ENCODE peak calls at places on chromosomes 5 and 9, in eight cellular contexts. One of them, this sample, is unnamed. For H3K4me1, the result is how much of the 10 kb centered on the place peaks cover.

GRCh38 chr9:5714501-5715401 is 85.8 kb downstream of the RIC1 start:
- DNase-seq in H9: no peak
- DNase-seq in fibroblast of lung: peak
- DNase-seq in cardiac muscle cell: peak
- DNase-seq in psoas muscle: no peak
- DNase-seq in PC-3: peak
- DNase-seq in HCT116: peak
- DNase-seq in DND-41: no peak
- DNase-seq in this sample: no peak

GRCh38 chr9:15227491-15227890 is 79.5 kb downstream of the TTC39B start:
- DNase-seq in fibroblast of lung: no peak
- DNase-seq in cardiac muscle cell: no peak
- DNase-seq in H9: no peak
- DNase-seq in psoas muscle: no peak
- DNase-seq in DND-41: no peak
- DNase-seq in HCT116: no peak
- DNase-seq in PC-3: no peak
- DNase-seq in this sample: no peak

GRCh38 chr9:114180701-114181582 is 25.6 kb downstream of the COL27A1 start:
- DNase-seq in cardiac muscle cell: peak
- DNase-seq in DND-41: no peak
- DNase-seq in H9: no peak
- DNase-seq in psoas muscle: no peak
- DNase-seq in PC-3: no peak
- DNase-seq in fibroblast of lung: peak
- DNase-seq in HCT116: no peak
- DNase-seq in this sample: no peak

GRCh38 chr5:44236040-44236439 is 153.2 kb downstream of the FGF10 start:
- DNase-seq in DND-41: no peak
- DNase-seq in PC-3: no peak
- DNase-seq in cardiac muscle cell: no peak
- DNase-seq in psoas muscle: no peak
- DNase-seq in fibroblast of lung: no peak
- DNase-seq in H9: peak
- DNase-seq in HCT116: no peak
- DNase-seq in this sample: no peak

GRCh38 chr5:152505442-152506042 is 100.5 kb upstream of the NMUR2 start:
- DNase-seq in H9: peak
- DNase-seq in PC-3: peak
- DNase-seq in DND-41: peak
- DNase-seq in cardiac muscle cell: peak
- DNase-seq in HCT116: peak
- DNase-seq in fibroblast of lung: peak
- DNase-seq in psoas muscle: no peak
- DNase-seq in this sample: peak

GRCh38 chr5:51226420-51226735 is 156.9 kb upstream of the ISL1 start:
- DNase-seq in PC-3: no peak
- DNase-seq in HCT116: peak
- DNase-seq in fibroblast of lung: no peak
- DNase-seq in psoas muscle: no peak
- DNase-seq in H9: peak
- DNase-seq in cardiac muscle cell: peak
- DNase-seq in DND-41: no peak
- DNase-seq in this sample: no peak

GRCh38 chr9:18596920-18597319 is 123.0 kb downstream of the ADAMTSL1 start:
- DNase-seq in DND-41: no peak
- DNase-seq in H9: no peak
- DNase-seq in psoas muscle: no peak
- DNase-seq in HCT116: no peak
- DNase-seq in cardiac muscle cell: no peak
- DNase-seq in fibroblast of lung: peak
- DNase-seq in PC-3: peak
- DNase-seq in this sample: no peak

GRCh38 chr9:14111670-14112069 is 202.3 kb downstream of the NFIB start:
- DNase-seq in cardiac muscle cell: no peak
- DNase-seq in fibroblast of lung: no peak
- DNase-seq in H9: no peak
- DNase-seq in PC-3: no peak
- DNase-seq in psoas muscle: no peak
- DNase-seq in HCT116: no peak
- DNase-seq in DND-41: no peak
- DNase-seq in this sample: no peak

GRCh38 chr9:26656003-26656940 is 236.3 kb downstream of the CAAP1 start:
- DNase-seq in HCT116: peak
- DNase-seq in fibroblast of lung: peak
- DNase-seq in DND-41: no peak
- DNase-seq in H9: peak
- DNase-seq in PC-3: peak
- DNase-seq in cardiac muscle cell: peak
- DNase-seq in psoas muscle: no peak
- DNase-seq in this sample: no peak

GRCh38 chr5:83430130-83431010 is 41.2 kb upstream of the VCAN start:
- DNase-seq in psoas muscle: no peak
- DNase-seq in cardiac muscle cell: peak
- DNase-seq in H9: peak
- DNase-seq in PC-3: peak
- DNase-seq in fibroblast of lung: peak
- DNase-seq in HCT116: peak
- DNase-seq in DND-41: peak
- DNase-seq in this sample: no peak

GRCh38 chr5:175696139-175696854 is 38.4 kb downstream of the HRH2 start:
- DNase-seq in psoas muscle: peak
- DNase-seq in cardiac muscle cell: peak
- DNase-seq in H9: peak
- DNase-seq in DND-41: peak
- DNase-seq in fibroblast of lung: no peak
- DNase-seq in HCT116: peak
- DNase-seq in PC-3: peak
- DNase-seq in this sample: peak

GRCh38 chr5:133366966-133367365 is 245.4 kb downstream of the FSTL4 start:
- DNase-seq in cardiac muscle cell: no peak
- DNase-seq in PC-3: no peak
- DNase-seq in fibroblast of lung: no peak
- DNase-seq in H9: no peak
- DNase-seq in psoas muscle: no peak
- DNase-seq in DND-41: no peak
- DNase-seq in HCT116: no peak
- DNase-seq in this sample: no peak

GRCh38 chr5:172999974-173000373 is 16.4 kb downstream of the ATP6V0E1 start:
- DNase-seq in HCT116: no peak
- DNase-seq in H9: no peak
- DNase-seq in fibroblast of lung: no peak
- DNase-seq in PC-3: no peak
- DNase-seq in DND-41: no peak
- DNase-seq in psoas muscle: no peak
- DNase-seq in cardiac muscle cell: no peak
- DNase-seq in this sample: no peak

GRCh38 chr5:91341159-91341558 is 42.0 kb downstream of the ARRDC3 start:
- DNase-seq in H9: no peak
- DNase-seq in DND-41: no peak
- DNase-seq in cardiac muscle cell: no peak
- DNase-seq in fibroblast of lung: no peak
- DNase-seq in PC-3: no peak
- DNase-seq in HCT116: no peak
- DNase-seq in psoas muscle: no peak
- DNase-seq in this sample: no peak

GRCh38 chr9:22427226-22427880 is 19.3 kb upstream of the DMRTA1 start:
- DNase-seq in H9: no peak
- DNase-seq in cardiac muscle cell: no peak
- DNase-seq in psoas muscle: no peak
- DNase-seq in PC-3: no peak
- DNase-seq in fibroblast of lung: no peak
- DNase-seq in DND-41: no peak
- DNase-seq in HCT116: no peak
- DNase-seq in this sample: no peak

GRCh38 chr9:110316255-110316921 is 21.3 kb downstream of the TXNDC8 start:
- DNase-seq in psoas muscle: no peak
- DNase-seq in DND-41: no peak
- DNase-seq in cardiac muscle cell: no peak
- DNase-seq in HCT116: no peak
- DNase-seq in H9: no peak
- DNase-seq in fibroblast of lung: no peak
- DNase-seq in PC-3: no peak
- DNase-seq in this sample: no peak

GRCh38 chr5:142871056-142871879 is 101.1 kb downstream of the ARHGAP26 start:
- DNase-seq in fibroblast of lung: no peak
- DNase-seq in cardiac muscle cell: no peak
- DNase-seq in H9: no peak
- DNase-seq in DND-41: no peak
- DNase-seq in psoas muscle: no peak
- DNase-seq in HCT116: peak
- DNase-seq in PC-3: no peak
- DNase-seq in this sample: no peak

GRCh38 chr5:7592910-7593309 is 197.0 kb downstream of the ADCY2 start:
- DNase-seq in cardiac muscle cell: peak
- DNase-seq in DND-41: peak
- DNase-seq in PC-3: peak
- DNase-seq in psoas muscle: no peak
- DNase-seq in fibroblast of lung: no peak
- DNase-seq in HCT116: no peak
- DNase-seq in H9: no peak
- DNase-seq in this sample: no peak

GRCh38 chr9:138044485-138045383 is 167.2 kb downstream of the CACNA1B start:
- DNase-seq in psoas muscle: peak
- DNase-seq in cardiac muscle cell: no peak
- DNase-seq in fibroblast of lung: no peak
- DNase-seq in HCT116: no peak
- DNase-seq in PC-3: no peak
- DNase-seq in DND-41: no peak
- DNase-seq in H9: no peak
- DNase-seq in this sample: no peak

GRCh38 chr5:109863752-109864151 is 174.0 kb downstream of the MAN2A1 start:
- DNase-seq in DND-41: no peak
- DNase-seq in H9: no peak
- DNase-seq in PC-3: peak
- DNase-seq in HCT116: no peak
- DNase-seq in psoas muscle: no peak
- DNase-seq in fibroblast of lung: peak
- DNase-seq in cardiac muscle cell: no peak
- DNase-seq in this sample: no peak

GRCh38 chr9:115013998-115014397 is 83.6 kb upstream of the TNFSF8 start:
- DNase-seq in fibroblast of lung: peak
- DNase-seq in cardiac muscle cell: peak
- DNase-seq in DND-41: peak
- DNase-seq in PC-3: peak
- DNase-seq in HCT116: peak
- DNase-seq in H9: peak
- DNase-seq in psoas muscle: peak
- DNase-seq in this sample: peak

GRCh38 chr5:31149072-31149471 is 44.4 kb upstream of the CDH6 start:
- DNase-seq in HCT116: no peak
- DNase-seq in DND-41: no peak
- DNase-seq in H9: no peak
- DNase-seq in cardiac muscle cell: no peak
- DNase-seq in fibroblast of lung: no peak
- DNase-seq in PC-3: no peak
- DNase-seq in psoas muscle: no peak
- DNase-seq in this sample: no peak

DNA sequence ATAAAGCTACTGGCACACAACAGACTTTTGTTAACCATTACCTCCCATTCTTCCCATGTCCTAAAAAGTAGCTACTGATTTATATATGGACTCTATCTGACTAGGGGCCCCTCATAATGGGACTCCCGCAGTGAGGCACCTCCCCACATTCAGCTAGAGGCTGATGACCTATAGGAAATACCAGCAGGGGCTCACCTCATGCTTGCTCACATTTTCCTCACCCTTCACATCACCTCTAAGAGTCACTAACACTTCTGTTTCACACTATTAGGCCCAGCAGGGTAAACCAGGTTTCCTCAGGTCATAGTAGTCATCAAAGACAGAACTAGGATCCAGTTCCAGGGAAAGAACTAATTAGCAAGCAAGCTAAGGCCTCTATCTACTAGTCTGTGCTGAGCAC is 60.7 kb downstream of the PRELID2 start:
- DNase-seq in PC-3: no peak
- DNase-seq in HCT116: no peak
- DNase-seq in H9: no peak
- DNase-seq in fibroblast of lung: no peak
- DNase-seq in psoas muscle: no peak
- DNase-seq in cardiac muscle cell: no peak
- DNase-seq in DND-41: no peak
- DNase-seq in this sample: no peak
- H3K4me1 ChIP-seq in PC-3: under half
- H3K4me1 ChIP-seq in HCT116: under half
- H3K4me1 ChIP-seq in H9: under half
- H3K4me1 ChIP-seq in fibroblast of lung: under half
- H3K4me1 ChIP-seq in psoas muscle: under half
- H3K4me1 ChIP-seq in cardiac muscle cell: under half
- H3K4me1 ChIP-seq in DND-41: under half
- H3K4me1 ChIP-seq in this sample: under half

GRCh38 chr5:177312649-177313181 is 1.0 kb upstream of the MXD3 start:
- DNase-seq in fibroblast of lung: peak
- DNase-seq in H9: peak
- DNase-seq in PC-3: peak
- DNase-seq in psoas muscle: peak
- DNase-seq in HCT116: peak
- DNase-seq in DND-41: peak
- DNase-seq in cardiac muscle cell: peak
- DNase-seq in this sample: no peak
- TF ChIP-seq CTCF in fibroblast of lung: no peak
- TF ChIP-seq CTCF in H9: peak
- TF ChIP-seq CTCF in PC-3: peak
- TF ChIP-seq CTCF in psoas muscle: no peak
- TF ChIP-seq CTCF in HCT116: no peak
- TF ChIP-seq CTCF in DND-41: peak
- TF ChIP-seq CTCF in cardiac muscle cell: no peak
- TF ChIP-seq CTCF in this sample: no peak

GRCh38 chr5:58123501-58123900 is 336.4 kb downstream of the PLK2 start:
- DNase-seq in H9: no peak
- DNase-seq in fibroblast of lung: no peak
- DNase-seq in HCT116: no peak
- DNase-seq in DND-41: no peak
- DNase-seq in psoas muscle: no peak
- DNase-seq in PC-3: no peak
- DNase-seq in cardiac muscle cell: no peak
- DNase-seq in this sample: no peak
- H3K4me1 ChIP-seq in H9: under half
- H3K4me1 ChIP-seq in fibroblast of lung: under half
- H3K4me1 ChIP-seq in HCT116: under half
- H3K4me1 ChIP-seq in DND-41: under half
- H3K4me1 ChIP-seq in psoas muscle: under half
- H3K4me1 ChIP-seq in PC-3: under half
- H3K4me1 ChIP-seq in cardiac muscle cell: under half
- H3K4me1 ChIP-seq in this sample: under half

DNA sequence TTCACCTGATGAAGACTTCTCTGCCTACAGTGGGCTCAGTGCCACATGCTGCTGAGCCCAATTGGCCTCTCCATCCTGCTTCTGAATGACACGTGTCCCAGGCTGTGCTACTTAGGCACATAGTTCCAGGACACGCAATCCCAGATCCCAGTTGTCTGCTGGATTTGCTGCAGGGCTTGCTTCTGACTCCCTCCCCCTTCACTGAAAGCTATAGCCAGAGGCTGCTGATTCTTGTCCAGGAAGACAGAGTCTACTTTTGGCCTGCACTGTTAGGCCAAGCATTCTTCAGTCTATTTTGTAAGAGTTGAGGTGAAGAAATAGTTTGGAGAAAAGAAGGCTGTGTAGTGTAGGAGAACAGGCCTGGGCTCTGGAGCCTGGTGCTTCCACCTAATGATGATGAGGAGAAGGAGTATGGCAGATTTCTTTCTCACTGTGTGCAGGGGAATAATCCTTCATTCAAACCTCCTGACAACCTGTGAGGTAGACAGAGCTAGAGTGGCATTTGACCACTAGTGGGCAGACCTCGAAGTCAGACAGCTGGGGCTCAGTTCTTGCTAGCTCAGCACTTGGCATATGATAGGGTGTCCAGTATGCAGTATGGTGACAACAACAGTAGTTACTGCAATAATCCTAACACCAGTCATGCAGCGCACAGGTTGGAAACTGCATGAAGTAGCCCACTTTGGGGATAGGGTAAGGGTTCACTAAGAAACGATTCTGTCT is 19.5 kb upstream of the ASPN start:
- DNase-seq in cardiac muscle cell: peak
- DNase-seq in fibroblast of lung: peak
- DNase-seq in HCT116: peak
- DNase-seq in PC-3: peak
- DNase-seq in psoas muscle: peak
- DNase-seq in H9: no peak
- DNase-seq in DND-41: no peak
- DNase-seq in this sample: peak
- TF ChIP-seq CTCF in cardiac muscle cell: peak
- TF ChIP-seq CTCF in fibroblast of lung: peak
- TF ChIP-seq CTCF in HCT116: peak
- TF ChIP-seq CTCF in PC-3: peak
- TF ChIP-seq CTCF in psoas muscle: peak
- TF ChIP-seq CTCF in H9: peak
- TF ChIP-seq CTCF in DND-41: peak
- TF ChIP-seq CTCF in this sample: no peak